ENCODE peak calls at places on chromosomes 4 and X, in six cellular contexts. One of them, this sample, is unnamed.

GRCh38 chr4:158778065-158778711 is 9.4 kb downstream of the FNIP2 start:
- DNase-seq in vagina: no peak
- DNase-seq in iPS-NIHi11: no peak
- DNase-seq in AML-193: no peak
- DNase-seq in cardiac muscle cell: no peak
- DNase-seq in left colon: no peak
- DNase-seq in this sample: no peak

GRCh38 chrX:133390647-133391046 is 24.6 kb downstream of the GPC4 start:
- DNase-seq in vagina: no peak
- DNase-seq in iPS-NIHi11: no peak
- DNase-seq in AML-193: no peak
- DNase-seq in cardiac muscle cell: no peak
- DNase-seq in left colon: peak
- DNase-seq in this sample: no peak

GRCh38 chr4:18480928-18481327 is 459.4 kb upstream of the LCORL start:
- DNase-seq in vagina: no peak
- DNase-seq in iPS-NIHi11: no peak
- DNase-seq in AML-193: no peak
- DNase-seq in cardiac muscle cell: no peak
- DNase-seq in left colon: no peak
- DNase-seq in this sample: no peak

GRCh38 chr4:110088670-110089069 is 109.7 kb downstream of the ELOVL6 start:
- DNase-seq in vagina: no peak
- DNase-seq in iPS-NIHi11: no peak
- DNase-seq in AML-193: no peak
- DNase-seq in cardiac muscle cell: no peak
- DNase-seq in left colon: no peak
- DNase-seq in this sample: no peak

GRCh38 chrX:70480660-70481018 is 36.0 kb downstream of the DLG3 start:
- DNase-seq in vagina: no peak
- DNase-seq in iPS-NIHi11: no peak
- DNase-seq in AML-193: no peak
- DNase-seq in cardiac muscle cell: peak
- DNase-seq in left colon: no peak
- DNase-seq in this sample: no peak

GRCh38 chrX:130079824-130080406 is 30.4 kb downstream of the ELF4 start:
- DNase-seq in vagina: no peak
- DNase-seq in iPS-NIHi11: peak
- DNase-seq in AML-193: peak
- DNase-seq in cardiac muscle cell: peak
- DNase-seq in left colon: peak
- DNase-seq in this sample: peak

GRCh38 chr4:54440394-54441223 is 211.5 kb downstream of the PDGFRA start:
- DNase-seq in vagina: no peak
- DNase-seq in iPS-NIHi11: peak
- DNase-seq in AML-193: peak
- DNase-seq in cardiac muscle cell: no peak
- DNase-seq in left colon: no peak
- DNase-seq in this sample: no peak

GRCh38 chr4:44916406-44916805 is 190.1 kb upstream of the GNPDA2 start:
- DNase-seq in vagina: no peak
- DNase-seq in iPS-NIHi11: no peak
- DNase-seq in AML-193: no peak
- DNase-seq in cardiac muscle cell: no peak
- DNase-seq in left colon: no peak
- DNase-seq in this sample: no peak

GRCh38 chrX:106621836-106622235 is 10.1 kb downstream of the RADX start:
- DNase-seq in vagina: no peak
- DNase-seq in iPS-NIHi11: no peak
- DNase-seq in AML-193: no peak
- DNase-seq in cardiac muscle cell: no peak
- DNase-seq in left colon: no peak
- DNase-seq in this sample: no peak

GRCh38 chrX:4240541-4241194 is 527.2 kb upstream of the PRKX start:
- DNase-seq in vagina: no peak
- DNase-seq in iPS-NIHi11: no peak
- DNase-seq in AML-193: no peak
- DNase-seq in cardiac muscle cell: no peak
- DNase-seq in left colon: no peak
- DNase-seq in this sample: no peak

GRCh38 chr4:123453006-123453685 is 56.6 kb downstream of the SPRY1 start:
- DNase-seq in vagina: no peak
- DNase-seq in iPS-NIHi11: no peak
- DNase-seq in AML-193: no peak
- DNase-seq in cardiac muscle cell: no peak
- DNase-seq in left colon: no peak
- DNase-seq in this sample: no peak

GRCh38 chr4:116478343-116478742 is 607.0 kb downstream of the TRAM1L1 start:
- DNase-seq in vagina: no peak
- DNase-seq in iPS-NIHi11: no peak
- DNase-seq in AML-193: no peak
- DNase-seq in cardiac muscle cell: no peak
- DNase-seq in left colon: no peak
- DNase-seq in this sample: no peak

GRCh38 chr4:31068257-31069075 is 348.3 kb downstream of the PCDH7 start:
- DNase-seq in vagina: no peak
- DNase-seq in iPS-NIHi11: no peak
- DNase-seq in AML-193: no peak
- DNase-seq in cardiac muscle cell: no peak
- DNase-seq in left colon: no peak
- DNase-seq in this sample: no peak

This sample was measured in effector CD8-positive, alpha-beta T cell.